ENCODE peak calls at places on chromosomes 13 and 19, in four cellular contexts. B is K562, M is GM12878, P is HepG2. Z is an unnamed sample.

GRCh38 chr19:15025237-15025636 is 24.0 kb upstream of the CASP14 start:
- DNase-seq in B (peak), M (no peak), P (peak), Z (peak)

GRCh38 chr19:4676955-4677731 is 7.0 kb upstream of the MYDGF start:
- DNase-seq in B (peak), M (no peak), P (peak), Z (peak)

GRCh38 chr13:110419391-110419791 is 112.3 kb downstream of the COL4A2 start:
- DNase-seq in B (no peak), M (no peak), P (peak), Z (no peak)

GRCh38 chr19:13117176-13117771 is 734 bp upstream of the TRMT1 start:
- DNase-seq in B (no peak), M (no peak), P (no peak), Z (no peak)

GRCh38 chr19:55036058-55036457 is 2.0 kb downstream of the GP6 start:
- DNase-seq in B (no peak), M (no peak), P (no peak), Z (no peak)

GRCh38 chr13:42458193-42458592 is 115.8 kb upstream of the TNFSF11 start:
- DNase-seq in B (no peak), M (no peak), P (no peak), Z (no peak)

GRCh38 chr13:108828053-108828806 is 198.8 kb downstream of the MYO16 start:
- DNase-seq in B (no peak), M (no peak), P (no peak), Z (no peak)

GRCh38 chr19:18967358-18968146 is 26.5 kb upstream of the HOMER3 start:
- DNase-seq in B (no peak), M (no peak), P (no peak), Z (no peak)

GRCh38 chr13:102597029-102598015 is 536 bp downstream of the TPP2 start:
- DNase-seq in B (peak), M (no peak), P (no peak), Z (no peak)

GRCh38 chr13:60765700-60766411 is 368.8 kb downstream of the TDRD3 start:
- DNase-seq in B (no peak), M (no peak), P (peak), Z (no peak)

GRCh38 chr13:21338651-21339278 is 120.3 kb downstream of the ZDHHC20 start:
- DNase-seq in B (no peak), M (no peak), P (no peak), Z (no peak)

GRCh38 chr13:66886248-66886647 is 343.9 kb downstream of the PCDH9 start:
- DNase-seq in B (no peak), M (no peak), P (no peak), Z (no peak)

GRCh38 chr19:16293133-16294085 is 31.2 kb upstream of the KLF2 start:
- DNase-seq in B (peak), M (no peak), P (no peak), Z (no peak)

GRCh38 chr13:36807616-36808015 is 11.4 kb upstream of the RFXAP start:
- DNase-seq in B (no peak), M (no peak), P (no peak), Z (no peak)

GRCh38 chr19:12955996-12956395 is 1.0 kb downstream of the GADD45GIP1 start:
- DNase-seq in B (no peak), M (no peak), P (no peak), Z (no peak)

GRCh38 chr19:3135961-3136683 is at the start of gene GNA15:
- DNase-seq in B (no peak), M (no peak), P (no peak), Z (no peak)

GRCh38 chr19:35279374-35279773 is 3.0 kb upstream of the HAMP start:
- DNase-seq in B (no peak), M (no peak), P (no peak), Z (no peak)

GRCh38 chr13:66513728-66514127 is 716.4 kb downstream of the PCDH9 start:
- DNase-seq in B (no peak), M (no peak), P (no peak), Z (no peak)

GRCh38 chr13:40476175-40476958 is 190.1 kb downstream of the FOXO1 start:
- DNase-seq in B (no peak), M (no peak), P (peak), Z (no peak)

GRCh38 chr19:21574607-21575006 is 69.2 kb downstream of the ZNF429 start:
- DNase-seq in B (no peak), M (no peak), P (no peak), Z (no peak)

GRCh38 chr19:51573331-51573730 is 2.2 kb downstream of the ZNF175 start:
- DNase-seq in B (peak), M (no peak), P (no peak), Z (no peak)

GRCh38 chr13:97495678-97496077 is 61.7 kb downstream of the RAP2A start:
- DNase-seq in B (peak), M (no peak), P (peak), Z (no peak)

GRCh38 chr19:42362342-42362741 is 27.8 kb downstream of the CNFN start:
- DNase-seq in B (no peak), M (no peak), P (no peak), Z (no peak)

GRCh38 chr19:10110076-10110971 is 1.2 kb upstream of the P2RY11 start:
- DNase-seq in B (no peak), M (no peak), P (no peak), Z (no peak)

GRCh38 chr19:8334458-8335342 is 8.4 kb downstream of the KANK3 start:
- DNase-seq in B (peak), M (no peak), P (peak), Z (peak)

GRCh38 chr13:21785990-21786389 is 115.1 kb downstream of the FGF9 start:
- DNase-seq in B (no peak), M (no peak), P (no peak), Z (no peak)

GRCh38 chr19:50646074-50646807 is 3.0 kb upstream of the C19orf81 start:
- DNase-seq in B (peak), M (no peak), P (no peak), Z (no peak)

GRCh38 chr13:47929156-47929555 is 71.9 kb downstream of the SUCLA2 start:
- DNase-seq in B (no peak), M (no peak), P (no peak), Z (no peak)

GRCh38 chr19:18791315-18791678 is 192 bp upstream of the COMP start:
- DNase-seq in B (no peak), M (no peak), P (no peak), Z (no peak)

GRCh38 chr19:10961073-10961762 is 388 bp downstream of the SMARCA4 start:
- DNase-seq in B (peak), M (no peak), P (no peak), Z (peak)

GRCh38 chr13:25214371-25215252 is 42.5 kb upstream of the AMER2 start:
- DNase-seq in B (no peak), M (no peak), P (no peak), Z (no peak)

DNA sequence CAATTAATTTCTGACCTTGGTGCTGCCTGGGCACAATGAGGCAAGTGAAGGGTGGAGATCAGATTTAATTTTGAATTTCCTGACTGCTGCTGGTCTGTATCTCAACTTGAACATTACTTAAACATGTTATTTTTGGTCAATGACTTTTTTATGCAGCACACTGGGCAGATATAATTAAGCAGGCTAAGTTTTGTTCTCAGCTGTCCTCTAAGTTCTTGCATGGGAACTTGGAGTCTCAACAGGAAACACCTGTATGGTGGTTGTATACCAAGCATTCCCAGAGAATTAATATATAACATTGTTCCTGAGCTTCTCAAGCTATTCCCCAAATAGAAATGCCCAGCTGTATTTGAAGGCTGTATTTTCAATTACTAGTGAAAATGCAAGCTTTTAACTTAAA is 113.5 kb upstream of the EDNRB start:
- DNase-seq in B (no peak), M (no peak), P (no peak), Z (no peak)
- TF ChIP-seq TCF7 in B (no peak), M (no peak), P (no peak), Z (no peak)

GRCh38 chr19:29971002-29971401 is 29.0 kb downstream of the URI1 start:
- DNase-seq in B (no peak), M (no peak), P (no peak), Z (no peak)

GRCh38 chr19:29969891-29970290 is 27.9 kb downstream of the URI1 start:
- DNase-seq in B (no peak), M (no peak), P (no peak), Z (no peak)

GRCh38 chr19:29966594-29967249 is 24.7 kb downstream of the URI1 start:
- DNase-seq in B (no peak), M (no peak), P (peak), Z (no peak)

GRCh38 chr19:29965529-29965928 is 23.5 kb downstream of the URI1 start:
- DNase-seq in B (no peak), M (no peak), P (no peak), Z (no peak)

DNA sequence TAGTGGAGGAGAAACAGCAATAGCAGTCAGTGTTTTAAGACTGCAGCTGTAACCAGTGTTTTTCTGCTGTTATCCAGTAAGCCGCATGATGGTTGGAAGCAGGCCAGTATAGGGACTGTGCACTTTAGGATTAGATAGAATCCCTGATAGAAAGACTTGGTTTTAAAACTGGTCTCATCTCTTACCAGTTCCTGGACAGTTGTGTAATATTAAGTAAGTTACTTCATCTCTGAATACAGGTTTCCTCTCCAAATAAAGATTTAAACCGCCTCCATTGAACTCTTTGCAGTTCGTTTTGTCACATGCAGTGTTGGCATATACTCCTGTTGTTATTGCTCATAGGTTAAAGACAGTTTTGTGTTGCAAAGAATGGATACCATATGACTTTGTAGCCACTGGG is 25.6 kb downstream of the URI1 start:
- DNase-seq in B (peak), M (no peak), P (no peak), Z (no peak)
- TF ChIP-seq CREM in B (no peak), M (no peak), P (no peak), Z (no peak)

DNA sequence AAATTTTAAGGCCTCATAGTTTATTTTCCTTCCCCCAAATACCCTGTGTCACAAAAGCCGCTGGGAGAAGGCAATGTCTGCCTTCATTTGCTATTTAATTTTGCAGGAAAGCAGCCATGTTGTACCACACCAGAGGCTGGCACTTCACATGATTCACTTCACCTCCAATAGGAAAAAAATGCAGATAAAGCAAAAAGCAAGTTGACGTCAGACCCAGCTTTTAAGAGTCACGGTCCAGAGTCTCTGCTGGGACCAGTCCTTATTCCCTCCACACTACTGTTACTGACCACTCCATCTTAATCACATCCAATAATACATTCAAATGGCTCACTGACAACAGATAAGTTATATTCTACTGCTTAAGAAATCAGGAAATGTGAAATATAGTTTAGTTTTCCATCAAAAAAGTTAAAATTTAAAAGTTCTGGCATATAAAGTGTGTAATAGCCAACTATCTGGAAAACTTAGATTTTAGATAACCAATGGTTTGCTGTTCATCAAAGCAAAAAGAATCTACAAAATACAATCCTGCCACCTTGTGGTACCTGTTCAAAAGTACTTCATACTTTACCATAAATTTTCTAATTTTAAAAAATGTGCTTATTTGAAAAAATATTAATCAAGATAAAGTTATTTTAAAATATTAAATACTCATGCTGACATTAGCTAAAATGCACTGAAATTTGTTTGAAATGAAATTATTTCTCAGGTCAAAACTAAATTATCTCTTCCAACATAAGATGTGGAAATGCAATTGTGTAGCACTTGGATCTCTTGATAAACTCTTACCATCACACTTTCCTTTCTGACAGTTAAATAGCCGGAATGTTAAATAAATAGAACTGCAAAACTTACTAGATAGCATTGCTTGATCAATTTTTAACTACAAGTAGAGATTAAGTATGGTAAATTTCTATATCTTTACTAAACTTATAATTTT is 97.3 kb downstream of the SERP2 start:
- DNase-seq in B (peak), M (no peak), P (peak), Z (no peak)
- TF ChIP-seq TCF7 in B (no peak), M (no peak), P (no peak), Z (no peak)

GRCh38 chr13:75486654-75487053 is 4.7 kb upstream of the TBC1D4 start:
- DNase-seq in B (no peak), M (no peak), P (no peak), Z (no peak)

GRCh38 chr13:75493156-75493555 is 11.2 kb upstream of the TBC1D4 start:
- DNase-seq in B (no peak), M (no peak), P (no peak), Z (no peak)

GRCh38 chr13:75492389-75492788 is 10.4 kb upstream of the TBC1D4 start:
- DNase-seq in B (no peak), M (no peak), P (no peak), Z (no peak)

GRCh38 chr13:75486146-75486545 is 4.2 kb upstream of the TBC1D4 start:
- DNase-seq in B (peak), M (no peak), P (peak), Z (no peak)

GRCh38 chr13:75489502-75490263 is 7.7 kb upstream of the TBC1D4 start:
- DNase-seq in B (no peak), M (peak), P (peak), Z (no peak)
- TF ChIP-seq CREM in B (no peak), M (no peak), P (no peak), Z (no peak)

GRCh38 chr19:47813304-47813994 is 8.3 kb upstream of the CRX start:
- DNase-seq in B (peak), M (no peak), P (peak), Z (peak)
- TF ChIP-seq TCF7 in B (no peak), M (no peak), P (no peak), Z (no peak)

GRCh38 chr13:94956407-94957110 is 244.2 kb upstream of the SOX21 start:
- DNase-seq in B (no peak), M (no peak), P (no peak), Z (no peak)

DNA sequence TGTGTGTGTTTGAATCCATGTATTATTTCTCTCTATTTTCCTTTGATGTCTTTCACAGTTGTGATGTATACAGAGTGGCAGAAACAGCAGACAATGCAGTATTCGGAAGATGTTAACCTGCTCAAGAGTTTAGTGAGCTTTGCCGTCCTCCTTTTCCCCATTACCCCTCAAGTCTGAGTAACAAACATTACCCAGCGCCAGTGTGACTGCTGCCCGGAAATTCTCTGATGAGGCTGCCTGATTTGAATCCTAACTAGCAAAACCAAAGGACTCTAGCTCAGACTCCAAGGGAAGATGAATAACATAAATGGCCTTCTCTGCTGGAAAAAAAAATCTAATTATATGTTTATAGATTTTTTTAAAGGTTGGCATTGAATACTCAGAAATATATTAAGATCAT is 247.3 kb upstream of the SOX21 start:
- DNase-seq in B (no peak), M (no peak), P (no peak), Z (no peak)
- TF ChIP-seq CREM in B (no peak), M (no peak), P (no peak), Z (no peak)

GRCh38 chr13:79287994-79288795 is 117.9 kb downstream of the RBM26 start:
- DNase-seq in B (no peak), M (no peak), P (no peak), Z (no peak)

GRCh38 chr13:79290595-79291244 is 115.3 kb downstream of the RBM26 start:
- DNase-seq in B (peak), M (no peak), P (no peak), Z (no peak)

GRCh38 chr13:79285159-79285558 is 120.9 kb downstream of the RBM26 start:
- DNase-seq in B (no peak), M (no peak), P (no peak), Z (no peak)

GRCh38 chr13:79283742-79284141 is 122.3 kb downstream of the RBM26 start:
- DNase-seq in B (no peak), M (no peak), P (no peak), Z (no peak)

GRCh38 chr13:79289557-79289956 is 116.5 kb downstream of the RBM26 start:
- DNase-seq in B (no peak), M (no peak), P (no peak), Z (no peak)
- TF ChIP-seq TCF7 in B (no peak), M (no peak), P (no peak), Z (no peak)

DNA sequence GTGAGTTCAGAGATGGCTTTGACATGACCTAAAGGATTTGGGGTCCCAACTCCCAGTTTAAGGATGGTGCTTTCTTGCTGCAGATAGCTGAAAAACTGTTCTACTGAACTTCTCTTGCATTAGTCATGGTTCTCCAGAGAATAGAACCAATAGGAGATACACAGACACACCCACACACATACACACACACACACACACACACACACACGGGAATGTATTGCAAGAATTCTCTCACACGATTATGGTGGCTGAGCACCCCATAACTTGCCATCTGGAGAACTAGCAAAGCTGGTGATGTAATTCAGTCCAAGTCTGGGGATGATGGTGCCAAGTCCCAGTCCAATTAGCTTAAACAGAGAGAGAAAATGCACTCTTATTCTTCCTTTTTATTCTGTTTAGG is 644.0 kb downstream of the DIAPH3 start:
- DNase-seq in B (no peak), M (no peak), P (no peak), Z (no peak)
- TF ChIP-seq CREM in B (no peak), M (no peak), P (no peak), Z (no peak)

DNA sequence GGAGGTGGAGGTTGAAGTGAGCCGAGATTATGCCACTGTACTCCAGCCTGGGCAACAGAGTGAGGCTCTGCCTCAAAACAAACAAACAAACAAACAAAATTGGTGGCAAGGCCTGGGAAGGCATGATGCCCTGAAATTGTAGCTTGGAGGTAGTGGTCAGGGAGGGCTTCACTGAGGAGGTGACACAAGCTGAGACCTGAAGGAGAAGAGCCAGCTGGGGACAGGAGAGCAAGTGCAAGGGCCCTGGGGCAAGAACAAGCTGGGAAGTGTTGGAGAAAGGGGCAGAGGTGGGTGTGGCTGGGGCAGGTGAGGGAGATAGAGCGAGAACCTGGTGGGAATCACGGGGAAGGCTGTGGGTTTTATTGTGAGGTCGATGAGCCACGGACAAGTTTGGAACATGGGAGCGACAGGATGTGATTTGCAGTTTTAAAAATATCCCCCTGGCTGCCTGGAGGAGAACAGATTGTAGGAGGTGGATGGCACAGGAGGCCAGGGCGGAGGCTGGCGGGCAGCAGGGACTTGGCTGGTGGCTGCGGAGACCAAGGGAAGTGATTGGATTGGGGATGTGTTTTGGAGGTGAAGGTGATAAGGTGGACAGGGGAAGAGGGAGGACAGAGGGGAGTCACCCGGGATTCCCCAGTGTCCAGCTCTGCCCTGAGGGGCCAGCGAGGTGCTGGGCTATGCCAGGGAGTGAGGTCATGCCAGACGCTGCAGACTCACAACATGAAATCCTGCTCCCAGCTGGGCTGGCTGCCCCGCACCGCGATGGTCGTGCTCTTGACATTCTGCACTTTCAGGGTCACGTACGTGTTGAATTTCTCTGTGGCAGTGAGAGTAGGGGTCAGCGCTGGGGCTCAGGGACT is 14.0 kb downstream of the UNC13A start:
- DNase-seq in B (no peak), M (no peak), P (no peak), Z (no peak)
- TF ChIP-seq TCF7 in B (no peak), M (no peak), P (no peak), Z (no peak)

GRCh38 chr13:94416454-94417080 is 62.9 kb downstream of the DCT start:
- DNase-seq in B (peak), M (no peak), P (peak), Z (peak)
- TF ChIP-seq CREM in B (no peak), M (no peak), P (no peak), Z (no peak)

Z was measured in WTC11.